ENCODE peak calls at places on chromosomes 12 and 14, in eight cellular contexts. T is aorta, E is PC-3, I is kidney, Q is colonic mucosa, L is upper lobe of right lung, U is ovary, D is tibial artery. W is an unnamed sample.

GRCh38 chr12:53623986-53624385 is 2.2 kb downstream of the ATF7 start:
- DNase-seq in T (no peak), L (no peak), E (peak; percentile 31), D (no peak), U (no peak), I (no peak), Q (peak; percentile 50), W (peak; percentile 83)

GRCh38 chr12:69284131-69284530 is 44.8 kb downstream of the CPSF6 start:
- DNase-seq in U (peak; percentile 86), E (peak; percentile 81), L (peak; percentile 87), D (peak; percentile 76), T (peak; percentile 87), Q (peak; percentile 65), I (peak; percentile 89), W (peak; percentile 25)

GRCh38 chr14:45095143-45095542 is 11.2 kb downstream of the PRPF39 start:
- DNase-seq in E (no peak), I (no peak), Q (no peak), U (no peak), D (no peak), L (no peak), T (no peak), W (no peak)

GRCh38 chr12:120019942-120020341 is 30.9 kb downstream of the BICDL1 start:
- DNase-seq in Q (no peak), D (no peak), I (no peak), E (no peak), L (no peak), T (no peak), U (no peak), W (no peak)

GRCh38 chr12:15171015-15171646 is 50.1 kb downstream of the RERG start:
- DNase-seq in I (no peak), E (no peak), U (no peak), D (no peak), Q (no peak), L (no peak), T (no peak), W (no peak)

GRCh38 chr14:72638021-72638420 is 255.9 kb downstream of the DPF3 start:
- DNase-seq in U (no peak), L (no peak), D (no peak), I (no peak), E (peak; percentile 91), Q (no peak), T (no peak), W (peak; percentile 88)

GRCh38 chr12:64180951-64181350 is 41.1 kb downstream of the KICS2 start:
- DNase-seq in I (no peak), L (no peak), T (no peak), E (peak; percentile 87), Q (no peak), U (no peak), D (no peak), W (no peak)

GRCh38 chr12:84955298-84955697 is 42.7 kb upstream of the SLC6A15 start:
- DNase-seq in T (no peak), L (no peak), I (no peak), Q (no peak), D (no peak), U (no peak), E (no peak), W (no peak)

GRCh38 chr14:104223101-104223809 is 84.9 kb downstream of the KIF26A start:
- DNase-seq in I (peak; percentile 78), T (no peak), U (peak; percentile 86), D (no peak), E (no peak), Q (peak; percentile 58), L (no peak), W (no peak)

GRCh38 chr12:18849761-18850160 is 111.8 kb downstream of the CAPZA3 start:
- DNase-seq in D (no peak), U (no peak), Q (no peak), L (no peak), E (no peak), I (no peak), T (no peak), W (peak; percentile 5)

GRCh38 chr12:25549120-25549519 is 4.0 kb downstream of the LMNTD1 start:
- DNase-seq in U (no peak), Q (no peak), I (no peak), L (no peak), E (no peak), T (no peak), D (no peak), W (no peak)

GRCh38 chr12:100935929-100936328 is 141.4 kb downstream of the ANO4 start:
- DNase-seq in U (no peak), L (no peak), E (no peak), D (no peak), T (no peak), Q (no peak), I (no peak), W (no peak)

GRCh38 chr14:99946652-99947489 is 118.4 kb upstream of the EVL start:
- DNase-seq in L (no peak), D (no peak), E (peak; percentile 39), Q (peak; percentile 38), T (no peak), U (peak; percentile 44), I (no peak), W (peak; percentile 89)

GRCh38 chr12:120496353-120497340 is 734 bp downstream of the DYNLL1 start:
- DNase-seq in I (peak; percentile 90), D (peak; percentile 81), E (peak; percentile 42), U (peak; percentile 73), T (peak; percentile 82), L (peak; percentile 82), Q (peak; percentile 73), W (peak; percentile 86)

GRCh38 chr14:72291908-72292688 is 359.9 kb downstream of the RGS6 start:
- DNase-seq in T (no peak), Q (no peak), I (no peak), D (no peak), E (peak; percentile 85), L (no peak), U (no peak), W (peak; percentile 65)

GRCh38 chr12:11718768-11719253 is 69.3 kb downstream of the ETV6 start:
- DNase-seq in E (peak; percentile 30), I (no peak), U (no peak), T (no peak), D (no peak), L (no peak), Q (no peak), W (no peak)

GRCh38 chr12:115354007-115354452 is 670.1 kb upstream of the TBX3 start:
- DNase-seq in T (peak; percentile 84), I (no peak), U (peak; percentile 50), E (peak; percentile 98), D (peak; percentile 88), L (no peak), Q (peak; percentile 56), W (peak; percentile 91)

GRCh38 chr14:93788557-93789365 is 476 bp upstream of the PRIMA1 start:
- DNase-seq in T (peak; percentile 56), I (no peak), D (peak; percentile 85), E (peak; percentile 12), Q (no peak), U (peak; percentile 60), L (no peak), W (peak; percentile 91)

GRCh38 chr12:114779203-114779602 is 95.2 kb upstream of the TBX3 start:
- DNase-seq in D (no peak), E (no peak), T (no peak), I (no peak), L (no peak), Q (no peak), U (no peak), W (no peak)

GRCh38 chr12:26003065-26003464 is 44.6 kb downstream of the RASSF8 start:
- DNase-seq in D (no peak), Q (no peak), L (no peak), E (no peak), I (no peak), T (no peak), U (no peak), W (no peak)

GRCh38 chr12:87117516-87117915 is 861.3 kb upstream of the MGAT4C start:
- DNase-seq in L (no peak), D (no peak), U (no peak), T (no peak), E (no peak), Q (no peak), I (no peak), W (no peak)

GRCh38 chr14:96702831-96703230 is 94.4 kb upstream of the VRK1 start:
- DNase-seq in U (no peak), T (no peak), L (no peak), Q (no peak), E (no peak), I (no peak), D (no peak), W (no peak)

GRCh38 chr14:77044776-77045569 is 16.5 kb upstream of the IRF2BPL start:
- DNase-seq in Q (no peak), E (peak; percentile 42), D (no peak), I (peak; percentile 76), U (peak; percentile 77), L (no peak), T (no peak), W (peak; percentile 53)

GRCh38 chr14:34981743-34982420 is 910 bp upstream of the SRP54 start:
- DNase-seq in Q (peak; percentile 50), T (peak; percentile 48), D (no peak), I (no peak), L (no peak), U (no peak), E (peak; percentile 49), W (peak; percentile 68)

GRCh38 chr12:31118347-31118830 is 44.7 kb downstream of the DDX11 start:
- DNase-seq in T (no peak), E (no peak), D (no peak), U (no peak), I (no peak), Q (no peak), L (no peak), W (peak; percentile 89)

GRCh38 chr12:120538281-120539156 is 4.4 kb downstream of the RNF10 start:
- DNase-seq in T (peak; percentile 80), L (no peak), D (peak; percentile 90), Q (peak; percentile 80), I (no peak), U (peak; percentile 44), E (peak; percentile 94), W (peak; percentile 90)

GRCh38 chr12:86772688-86773087 is 516.5 kb upstream of the MGAT4C start:
- DNase-seq in U (no peak), T (no peak), D (no peak), I (no peak), L (no peak), Q (no peak), E (peak; percentile 34), W (no peak)

GRCh38 chr12:57585156-57585555 is 5.8 kb upstream of the PIP4K2C start:
- DNase-seq in L (no peak), T (no peak), I (no peak), E (no peak), Q (no peak), D (no peak), U (no peak), W (no peak)
- H3K4me1 ChIP-seq in L (no peaks in the 10 kb centered on the region), T (no peaks in the 10 kb centered on the region), I (no peaks in the 10 kb centered on the region), E (peaks cover 1% of the 10 kb centered on the region), Q (no peaks in the 10 kb centered on the region), D (no peaks in the 10 kb centered on the region), U (no peaks in the 10 kb centered on the region), W (no peaks in the 10 kb centered on the region)

GRCh38 chr12:59039005-59039404 is 118.7 kb upstream of the LRIG3 start:
- DNase-seq in E (no peak), T (no peak), L (no peak), I (no peak), Q (no peak), D (no peak), U (no peak), W (no peak)
- H3K27ac ChIP-seq in E (no peak overlapping the region), T (no peak overlapping the region), L (no peak overlapping the region), I (no peak overlapping the region), Q (no peak overlapping the region), D (no peak overlapping the region), U (no peak overlapping the region), W (no peak overlapping the region)

GRCh38 chr14:68245146-68246073 is 425.8 kb downstream of the RAD51B start:
- DNase-seq in U (peak; percentile 60), E (no peak), T (no peak), Q (peak; percentile 31), D (no peak), I (no peak), L (no peak), W (no peak)
- H3K4me1 ChIP-seq in U (peaks cover 31% of the 10 kb centered on the region), E (peaks cover 50% of the 10 kb centered on the region), T (peaks cover 7% of the 10 kb centered on the region), Q (peaks cover 22% of the 10 kb centered on the region), D (peaks cover 47% of the 10 kb centered on the region), I (peaks cover 34% of the 10 kb centered on the region), L (peaks cover 68% of the 10 kb centered on the region), W (peaks cover 26% of the 10 kb centered on the region)

GRCh38 chr14:84686550-84686949 is 843.4 kb upstream of the FLRT2 start:
- DNase-seq in Q (no peak), D (no peak), I (no peak), U (no peak), E (no peak), T (no peak), L (no peak), W (no peak)
- H3K27ac ChIP-seq in Q (no peak overlapping the region), D (no peak overlapping the region), I (no peak overlapping the region), U (no peak overlapping the region), E (no peak overlapping the region), T (no peak overlapping the region), L (no peak overlapping the region), W (no peak overlapping the region)

W was measured in osteoblast.